ENCODE peak calls at places on chromosomes 3 and 15, in four cellular contexts. Y, Q, C and T are unnamed samples.
A peak's percentile ranks its signal among the peaks of the same experiment; 100 is the strongest.

GRCh38 chr3:112889357-112889756 is 42.7 kb upstream of the CD200R1L start:
- DNase-seq in Y (no peak), Q (no peak), C (no peak), T (no peak)

GRCh38 chr15:88623061-88623460 is 1.9 kb downstream of the AEN start:
- DNase-seq in Y (no peak), Q (no peak), C (no peak), T (no peak)

GRCh38 chr15:71011503-71012155 is 103.6 kb upstream of the THSD4 start:
- DNase-seq in Y (no peak), Q (no peak), C (no peak), T (no peak)

GRCh38 chr3:150589759-150590158 is 13.4 kb upstream of the SELENOT start:
- DNase-seq in Y (no peak), Q (no peak), C (no peak), T (no peak)

GRCh38 chr3:144265527-144266100 is 294.0 kb downstream of the DIPK2A start:
- DNase-seq in Y (no peak), Q (no peak), C (no peak), T (no peak)

GRCh38 chr3:108489776-108490175 is 20.6 kb downstream of the MYH15 start:
- DNase-seq in Y (peak; percentile 39), Q (peak; percentile 16), C (peak; percentile 18), T (no peak)

GRCh38 chr3:52403271-52403841 is 41.5 kb downstream of the SEMA3G start:
- DNase-seq in Y (no peak), Q (no peak), C (no peak), T (no peak)

GRCh38 chr3:133905376-133905775 is 9.7 kb upstream of the RAB6B start:
- DNase-seq in Y (no peak), Q (no peak), C (no peak), T (no peak)

GRCh38 chr3:134652886-134653630 is 2.2 kb upstream of the KY start:
- DNase-seq in Y (no peak), Q (no peak), C (no peak), T (no peak)

GRCh38 chr15:52008698-52009434 is 10.2 kb upstream of the MAPK6 start:
- DNase-seq in Y (no peak), Q (no peak), C (no peak), T (no peak)

GRCh38 chr3:38084019-38084968 is 45.3 kb downstream of the DLEC1 start:
- DNase-seq in Y (no peak), Q (peak; percentile 27), C (peak; percentile 8), T (no peak)

GRCh38 chr3:52053307-52054304 is 2.8 kb downstream of the DUSP7 start:
- DNase-seq in Y (no peak), Q (no peak), C (peak; percentile 33), T (no peak)

GRCh38 chr3:107201146-107201545 is 176.1 kb upstream of the CCDC54 start:
- DNase-seq in Y (no peak), Q (no peak), C (no peak), T (no peak)

GRCh38 chr3:9649791-9650521 is 651 bp downstream of the MTMR14 start:
- DNase-seq in Y (no peak), Q (no peak), C (no peak), T (no peak)

GRCh38 chr3:152436707-152437615 is 168.2 kb downstream of the MBNL1 start:
- DNase-seq in Y (no peak), Q (no peak), C (no peak), T (no peak)

GRCh38 chr3:133932009-133932408 is 36.3 kb upstream of the RAB6B start:
- DNase-seq in Y (no peak), Q (no peak), C (no peak), T (no peak)

GRCh38 chr3:168249539-168250414 is 154.1 kb upstream of the GOLIM4 start:
- DNase-seq in Y (peak; percentile 82), Q (peak; percentile 80), C (no peak), T (peak; percentile 55)